ENCODE peak calls at places on chromosome 2, in six cellular contexts. T is testis, P is brain microvascular endothelial cell, A is colonic mucosa, N is neural progenitor cell, M is esophagus muscularis mucosa. Y is an unnamed sample.

GRCh38 chr2:235494716-235495372 is 1.0 kb downstream of the AGAP1 start:
- DNase-seq in T (peak), P (peak), M (no peak), A (no peak), N (peak), Y (peak)

GRCh38 chr2:54574860-54575247 is 118.7 kb downstream of the SPTBN1 start:
- DNase-seq in N (no peak), A (no peak), P (no peak), T (no peak), M (no peak), Y (no peak)

GRCh38 chr2:68040078-68040477 is 22.7 kb downstream of the C1D start:
- DNase-seq in P (no peak), A (no peak), T (no peak), M (no peak), N (no peak), Y (no peak)

GRCh38 chr2:6828299-6828584 is 37.5 kb downstream of the CMPK2 start:
- DNase-seq in A (no peak), N (peak), M (no peak), T (no peak), P (no peak), Y (no peak)

GRCh38 chr2:73979686-73980085 is 5.0 kb upstream of the TET3 start:
- DNase-seq in N (no peak), M (no peak), T (no peak), A (no peak), P (peak), Y (peak)

GRCh38 chr2:69645926-69646325 is 2.4 kb upstream of the AAK1 start:
- DNase-seq in M (no peak), N (no peak), T (no peak), P (no peak), A (no peak), Y (no peak)

GRCh38 chr2:206011795-206012194 is 74.2 kb downstream of the INO80D start:
- DNase-seq in A (no peak), P (no peak), T (no peak), M (no peak), N (no peak), Y (no peak)

GRCh38 chr2:38581193-38582147 is 21.3 kb downstream of the HNRNPLL start:
- DNase-seq in A (peak), T (peak), N (peak), P (no peak), M (no peak), Y (peak)

GRCh38 chr2:133600231-133600630 is 32.0 kb upstream of the NCKAP5 start:
- DNase-seq in A (no peak), P (no peak), M (no peak), T (no peak), N (peak), Y (no peak)

GRCh38 chr2:67923696-67924095 is 139.1 kb downstream of the C1D start:
- DNase-seq in M (no peak), N (no peak), A (no peak), P (no peak), T (no peak), Y (no peak)

GRCh38 chr2:109375131-109375561 is 238.6 kb downstream of the SEPTIN10 start:
- DNase-seq in A (peak), P (no peak), M (no peak), T (no peak), N (no peak), Y (no peak)

GRCh38 chr2:152646775-152647174 is 70.5 kb downstream of the PRPF40A start:
- DNase-seq in A (no peak), M (no peak), P (peak), N (no peak), T (no peak), Y (no peak)

GRCh38 chr2:2771721-2772411 is 440.8 kb upstream of the MYT1L start:
- DNase-seq in A (no peak), P (no peak), T (no peak), M (no peak), N (no peak), Y (no peak)

GRCh38 chr2:207983654-207984053 is 41.7 kb downstream of the PLEKHM3 start:
- DNase-seq in A (no peak), T (no peak), N (no peak), P (no peak), M (no peak), Y (no peak)

GRCh38 chr2:240917009-240917683 is 11.0 kb downstream of the CROCC2 start:
- DNase-seq in T (no peak), M (no peak), N (no peak), A (no peak), P (no peak), Y (no peak)

GRCh38 chr2:186884585-186884984 is 35.6 kb upstream of the ZSWIM2 start:
- DNase-seq in T (no peak), M (no peak), A (no peak), P (peak), N (peak), Y (no peak)

GRCh38 chr2:170929686-170930050 is 615 bp downstream of the GORASP2 start:
- DNase-seq in N (peak), M (peak), T (peak), A (peak), P (peak), Y (peak)

GRCh38 chr2:236376566-236377244 is 112.5 kb upstream of the ASB18 start:
- DNase-seq in N (no peak), T (no peak), P (no peak), M (peak), A (no peak), Y (peak)

GRCh38 chr2:88190808-88191721 is 20.9 kb downstream of the THNSL2 start:
- DNase-seq in T (peak), N (peak), A (peak), M (no peak), P (no peak), Y (peak)

GRCh38 chr2:46171441-46171953 is 125.7 kb upstream of the EPAS1 start:
- DNase-seq in N (peak), M (no peak), A (no peak), T (no peak), P (peak), Y (no peak)

GRCh38 chr2:215713393-215713792 is 277.5 kb upstream of the FN1 start:
- DNase-seq in P (no peak), T (no peak), M (no peak), A (no peak), N (no peak), Y (no peak)

GRCh38 chr2:10317646-10318045 is 14.9 kb downstream of the HPCAL1 start:
- DNase-seq in T (no peak), M (no peak), A (no peak), P (no peak), N (peak), Y (no peak)

GRCh38 chr2:24816884-24817283 is 23.7 kb downstream of the CENPO start:
- DNase-seq in P (peak), N (no peak), T (no peak), M (no peak), A (peak), Y (no peak)

GRCh38 chr2:18932864-18933263 is 343.5 kb upstream of the NT5C1B start:
- DNase-seq in N (peak), A (no peak), T (no peak), M (no peak), P (no peak), Y (no peak)

GRCh38 chr2:238097201-238097987 is 2.7 kb upstream of the ESPNL start:
- DNase-seq in N (no peak), A (no peak), P (no peak), M (peak), T (peak), Y (no peak)

GRCh38 chr2:229152784-229153183 is 118.3 kb downstream of the PID1 start:
- DNase-seq in M (no peak), P (no peak), A (no peak), T (no peak), N (no peak), Y (no peak)

GRCh38 chr2:43513796-43514195 is 82.0 kb downstream of the THADA start:
- DNase-seq in P (no peak), N (no peak), M (no peak), A (no peak), T (no peak), Y (no peak)

GRCh38 chr2:128314348-128315121 is 4.1 kb downstream of the HS6ST1 start:
- DNase-seq in M (peak), N (no peak), P (no peak), T (peak), A (peak), Y (no peak)

GRCh38 chr2:200110380-200110779 is 155.0 kb downstream of the MAIP1 start:
- DNase-seq in P (no peak), T (no peak), A (no peak), N (no peak), M (no peak), Y (no peak)

GRCh38 chr2:38076250-38076709 is 329 bp upstream of the CYP1B1 start:
- DNase-seq in N (peak), M (no peak), A (peak), P (peak), T (peak), Y (peak)

GRCh38 chr2:188677182-188677581 is 297.0 kb upstream of the COL3A1 start:
- DNase-seq in P (no peak), N (no peak), A (no peak), M (no peak), T (no peak), Y (no peak)
- TF ChIP-seq CTCF in P (no peak), N (no peak), A (no peak), M (no peak), T (no peak), Y (no peak)

GRCh38 chr2:71275939-71276310 is 49.0 kb upstream of the PAIP2B start:
- DNase-seq in M (no peak), P (no peak), A (no peak), N (no peak), T (no peak), Y (no peak)

GRCh38 chr2:71277159-71277498 is 50.2 kb upstream of the PAIP2B start:
- DNase-seq in T (no peak), A (no peak), M (no peak), N (no peak), P (no peak), Y (no peak)

GRCh38 chr2:71281950-71282349 is 49.6 kb upstream of the ZNF638 start:
- DNase-seq in M (no peak), P (no peak), T (no peak), N (no peak), A (no peak), Y (no peak)

GRCh38 chr2:71276311-71277158 is 49.6 kb upstream of the PAIP2B start:
- DNase-seq in A (peak), N (peak), P (peak), T (peak), M (no peak), Y (peak)

DNA sequence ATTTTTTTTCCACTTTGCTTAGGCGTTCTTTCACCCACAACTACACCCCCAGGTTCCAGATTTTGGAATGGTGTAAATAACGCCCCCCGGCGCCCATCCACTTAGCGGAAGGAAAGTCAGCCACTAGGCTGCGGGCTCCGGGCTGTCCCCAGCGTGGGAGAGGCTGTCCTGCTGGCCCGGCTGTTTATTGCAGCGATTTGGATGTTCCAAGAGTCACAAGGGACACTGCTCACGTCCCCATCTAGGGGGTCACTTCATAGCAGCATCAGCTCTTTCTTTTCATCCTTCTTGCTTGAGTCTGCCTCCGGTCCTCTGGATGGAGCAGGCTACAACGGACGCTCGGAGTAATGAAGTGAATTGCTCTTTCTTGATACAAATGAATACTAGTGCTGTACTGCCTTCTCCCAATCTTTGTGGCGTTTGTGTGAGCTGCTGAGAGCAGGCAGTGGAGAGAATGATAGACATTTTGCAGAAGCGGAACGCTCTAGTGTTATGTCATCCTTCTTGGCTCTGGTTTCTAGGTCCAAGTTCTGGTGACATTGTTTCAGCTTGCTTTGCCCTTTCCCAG is 50.7 kb upstream of the PAIP2B start:
- DNase-seq in T (peak), M (no peak), A (peak), N (peak), P (peak), Y (peak)
- TF ChIP-seq CTCF in T (no peak), M (peak), A (no peak), N (peak), P (peak), Y (peak)

DNA sequence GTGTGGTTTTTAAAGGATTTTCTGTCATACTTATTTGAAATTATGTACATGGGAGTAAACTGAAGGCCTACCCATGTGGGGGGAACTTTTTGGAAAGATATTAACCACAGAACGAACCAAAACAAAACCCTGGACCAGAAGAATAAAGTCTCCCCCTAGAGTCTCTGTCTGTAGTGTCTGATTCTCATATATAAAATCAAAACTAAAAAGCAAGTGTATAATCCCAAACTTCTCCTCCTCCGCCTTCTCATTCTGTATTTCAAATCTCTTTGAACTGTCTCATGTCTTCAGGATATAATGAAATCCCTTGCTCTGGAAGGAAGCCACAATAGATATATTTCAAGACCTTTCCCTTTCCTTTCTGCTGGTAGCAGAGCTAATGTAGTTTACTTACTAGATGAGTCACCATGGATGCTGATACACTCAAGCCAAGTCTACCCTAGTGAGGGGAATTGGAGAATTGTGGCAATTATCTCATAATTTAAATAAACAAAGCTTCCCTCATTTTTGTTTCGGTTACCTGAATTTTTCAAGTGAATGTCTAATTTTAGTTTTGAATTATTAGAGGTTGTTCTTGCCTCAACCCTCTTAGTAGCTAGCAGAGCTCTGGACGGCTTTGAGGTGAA is 33.5 kb upstream of the CCDC93 start:
- DNase-seq in T (no peak), P (peak), M (no peak), N (no peak), A (no peak), Y (no peak)
- TF ChIP-seq CTCF in T (no peak), P (no peak), M (no peak), N (no peak), A (no peak), Y (no peak)

GRCh38 chr2:132517386-132517785 is 100.8 kb downstream of the GPR39 start:
- DNase-seq in M (no peak), N (no peak), T (no peak), A (no peak), P (no peak), Y (no peak)

GRCh38 chr2:132519566-132519965 is 103.0 kb downstream of the GPR39 start:
- DNase-seq in P (no peak), M (peak), T (no peak), A (no peak), N (no peak), Y (no peak)

DNA sequence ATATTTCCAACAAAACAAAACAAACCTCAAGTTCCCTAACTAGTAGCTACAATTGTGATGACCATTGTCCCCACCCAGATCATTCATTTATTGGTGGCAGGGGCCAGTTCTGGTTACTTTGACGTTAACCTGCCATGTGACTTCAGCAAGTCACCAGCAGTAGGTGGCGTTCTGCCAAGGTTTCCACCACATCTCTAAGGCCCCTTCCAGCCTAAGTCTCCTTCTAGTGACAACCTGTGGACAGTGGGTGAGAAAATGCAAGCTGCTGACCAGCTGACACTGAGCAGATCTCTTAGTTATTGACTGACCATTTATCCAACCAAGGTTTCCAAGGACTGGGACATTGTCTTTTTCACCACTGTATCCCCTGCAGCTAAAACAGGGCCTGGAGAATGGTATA is 98.4 kb downstream of the GPR39 start:
- DNase-seq in T (no peak), N (no peak), P (no peak), M (no peak), A (no peak), Y (peak)
- TF ChIP-seq CTCF in T (no peak), N (no peak), P (no peak), M (no peak), A (no peak), Y (no peak)

GRCh38 chr2:47339745-47340541 is 63.0 kb upstream of the MSH2 start:
- DNase-seq in N (no peak), P (peak), M (no peak), A (peak), T (no peak), Y (peak)
- TF ChIP-seq CTCF in N (no peak), P (no peak), M (no peak), A (no peak), T (no peak), Y (no peak)

DNA sequence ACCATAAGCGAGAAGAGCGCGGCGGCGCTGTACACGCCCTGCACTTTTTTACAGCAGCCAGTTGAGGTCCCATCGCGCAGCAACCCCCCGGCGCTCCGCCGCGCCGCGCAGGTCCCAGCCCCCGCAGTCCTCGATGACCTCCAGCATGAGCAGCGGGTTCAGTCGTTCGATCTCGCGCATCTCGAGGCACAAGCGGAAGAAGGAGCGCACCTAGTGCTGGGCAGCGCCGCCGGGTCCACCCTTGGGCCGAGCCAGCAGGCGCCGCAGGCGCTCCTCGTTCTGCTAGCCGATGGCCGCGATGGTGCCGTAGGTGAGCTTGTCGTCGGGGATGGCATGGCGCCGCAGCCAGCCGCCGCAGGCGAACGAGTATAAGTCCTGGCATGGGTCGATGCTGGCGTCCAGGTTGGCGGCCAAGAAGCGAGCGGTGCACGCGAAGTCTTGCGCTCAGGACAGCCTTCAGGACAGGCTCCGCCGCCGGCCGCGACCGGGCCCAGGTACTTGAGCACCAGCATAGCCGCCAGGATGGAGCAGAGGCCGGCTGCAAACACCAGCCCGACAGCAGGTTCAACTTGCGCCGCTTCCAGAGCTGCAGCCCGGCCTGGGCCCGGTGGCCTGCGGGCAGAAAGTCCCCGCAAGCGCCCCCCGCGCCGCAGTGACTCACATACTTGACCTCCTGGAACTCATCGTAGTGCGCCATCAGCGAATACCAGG is 8.3 kb downstream of the ALPP start:
- DNase-seq in A (no peak), P (peak), N (peak), M (no peak), T (peak), Y (no peak)
- TF ChIP-seq CTCF in A (no peak), P (no peak), N (no peak), M (no peak), T (no peak), Y (no peak)

DNA sequence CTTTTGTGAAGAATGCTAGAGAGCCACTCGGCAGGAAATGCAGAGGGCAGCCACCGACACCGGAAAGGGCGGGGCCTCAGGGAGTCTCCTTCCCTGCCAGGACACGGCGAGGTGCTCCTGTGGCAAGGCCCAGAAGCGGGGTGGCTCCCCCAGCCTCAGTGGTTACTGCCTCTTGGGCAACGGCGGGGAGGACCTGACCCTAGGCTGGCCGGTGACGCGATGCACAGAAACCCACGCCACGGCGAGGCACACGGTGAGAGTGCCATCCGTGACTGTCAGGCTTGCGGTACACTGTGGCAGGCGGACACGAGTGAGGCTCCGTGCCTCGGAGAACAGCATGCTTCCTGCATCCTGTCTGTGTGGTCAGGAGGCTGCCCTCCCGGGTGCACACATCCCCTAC is 47.8 kb downstream of the ZAP70 start:
- DNase-seq in T (no peak), M (no peak), A (no peak), P (no peak), N (no peak), Y (no peak)
- TF ChIP-seq CTCF in T (no peak), M (no peak), A (no peak), P (no peak), N (no peak), Y (no peak)